ENCODE peak calls at places on chromosomes 16 and 17, in ten cellular contexts. E is pancreas, R is A549, W is cardiac fibroblast, C is Peyer's patch, D is heart right ventricle, G is upper lobe of left lung, I is tibial artery, N is choroid plexus epithelial cell, L is psoas muscle. X is an unnamed sample.

GRCh38 chr16:10308305-10309193 is 77.3 kb upstream of the ATF7IP2 start:
- DNase-seq in E (no peak), R (no peak), W (no peak), C (no peak), D (no peak), G (no peak), I (no peak), N (no peak), L (no peak), X (peak)

GRCh38 chr17:46870116-46870803 is 18.9 kb downstream of the WNT9B start:
- DNase-seq in E (peak), R (no peak), W (no peak), C (peak), D (no peak), G (no peak), I (no peak), N (no peak), L (no peak), X (no peak)

GRCh38 chr16:74034862-74035261 is 261.8 kb upstream of the PSMD7 start:
- DNase-seq in E (no peak), R (peak), W (peak), C (no peak), D (no peak), G (no peak), I (no peak), N (peak), L (no peak), X (peak)

GRCh38 chr17:20266806-20267458 is 200.4 kb downstream of the LGALS9B start:
- DNase-seq in E (no peak), R (no peak), W (peak), C (no peak), D (no peak), G (peak), I (no peak), N (peak), L (no peak), X (no peak)

GRCh38 chr17:49217651-49218413 is 7.3 kb downstream of the ABI3 start:
- DNase-seq in E (peak), R (no peak), W (no peak), C (peak), D (peak), G (peak), I (peak), N (no peak), L (peak), X (peak)

GRCh38 chr16:56242740-56243139 is 51.5 kb downstream of the GNAO1 start:
- DNase-seq in E (no peak), R (no peak), W (no peak), C (no peak), D (no peak), G (no peak), I (peak), N (no peak), L (no peak), X (no peak)

GRCh38 chr16:75064403-75065148 is 52.0 kb downstream of the LDHD start:
- DNase-seq in E (no peak), R (no peak), W (no peak), C (peak), D (no peak), G (no peak), I (no peak), N (no peak), L (no peak), X (no peak)

GRCh38 chr16:48911700-48912099 is 301.7 kb upstream of the N4BP1 start:
- DNase-seq in E (no peak), R (no peak), W (no peak), C (no peak), D (no peak), G (no peak), I (no peak), N (no peak), L (no peak), X (no peak)

GRCh38 chr17:40960144-40960543 is 6.6 kb downstream of the KRT39 start:
- DNase-seq in E (no peak), R (no peak), W (peak), C (no peak), D (no peak), G (no peak), I (no peak), N (no peak), L (no peak), X (no peak)

GRCh38 chr17:63645775-63646491 is 23.7 kb downstream of the MAP3K3 start:
- DNase-seq in E (no peak), R (no peak), W (no peak), C (no peak), D (no peak), G (no peak), I (no peak), N (no peak), L (no peak), X (no peak)

GRCh38 chr17:28041844-28042656 is 427 bp upstream of the NLK start:
- DNase-seq in E (no peak), R (peak), W (no peak), C (no peak), D (no peak), G (no peak), I (no peak), N (no peak), L (no peak), X (no peak)

GRCh38 chr17:81010935-81011334 is 19.3 kb downstream of the CHMP6 start:
- DNase-seq in E (no peak), R (no peak), W (no peak), C (no peak), D (no peak), G (no peak), I (no peak), N (no peak), L (no peak), X (no peak)

GRCh38 chr16:85465328-85466307 is 147.5 kb upstream of the GSE1 start:
- DNase-seq in E (no peak), R (no peak), W (peak), C (no peak), D (peak), G (no peak), I (no peak), N (no peak), L (peak), X (no peak)

GRCh38 chr17:37570527-37571093 is 38.6 kb downstream of the SYNRG start:
- DNase-seq in E (peak), R (peak), W (peak), C (no peak), D (peak), G (no peak), I (no peak), N (peak), L (no peak), X (peak)

GRCh38 chr17:75124041-75124818 is 7.3 kb downstream of the NT5C start:
- DNase-seq in E (peak), R (peak), W (peak), C (peak), D (peak), G (peak), I (peak), N (peak), L (peak), X (no peak)

GRCh38 chr17:17403899-17404576 is 72.8 kb upstream of the MED9 start:
- DNase-seq in E (no peak), R (no peak), W (no peak), C (peak), D (no peak), G (peak), I (no peak), N (no peak), L (peak), X (no peak)

GRCh38 chr17:51322390-51323029 is 62.2 kb downstream of the UTP18 start:
- DNase-seq in E (no peak), R (peak), W (peak), C (no peak), D (no peak), G (no peak), I (no peak), N (peak), L (no peak), X (peak)

GRCh38 chr17:62140376-62140775 is 75.3 kb upstream of the MED13 start:
- DNase-seq in E (no peak), R (no peak), W (no peak), C (no peak), D (no peak), G (peak), I (no peak), N (no peak), L (no peak), X (no peak)

GRCh38 chr16:72728516-72728915 is 319.4 kb downstream of the ZFHX3 start:
- DNase-seq in E (no peak), R (no peak), W (no peak), C (no peak), D (no peak), G (peak), I (no peak), N (no peak), L (no peak), X (no peak)

GRCh38 chr17:80789356-80789902 is 202.2 kb upstream of the CHMP6 start:
- DNase-seq in E (no peak), R (peak), W (peak), C (no peak), D (no peak), G (no peak), I (peak), N (peak), L (no peak), X (peak)

GRCh38 chr17:45648642-45649041 is 135.5 kb upstream of the CRHR1 start:
- DNase-seq in E (no peak), R (no peak), W (no peak), C (no peak), D (no peak), G (no peak), I (no peak), N (no peak), L (no peak), X (no peak)

GRCh38 chr16:5007256-5007655 is 26.5 kb downstream of the NAGPA start:
- DNase-seq in E (no peak), R (no peak), W (no peak), C (no peak), D (no peak), G (no peak), I (no peak), N (no peak), L (no peak), X (no peak)

GRCh38 chr17:38874505-38875419 is 4.9 kb downstream of the LASP1 start:
- DNase-seq in E (no peak), R (no peak), W (no peak), C (no peak), D (no peak), G (no peak), I (peak), N (peak), L (no peak), X (no peak)
- TF ChIP-seq CTCF in E (no peak), R (no peak), W (no peak), C (no peak), D (no peak), G (no peak), I (no peak), N (no peak), L (no peak), X (no peak)

GRCh38 chr17:77329741-77330531 is 189.2 kb downstream of the SEC14L1 start:
- DNase-seq in E (no peak), R (no peak), W (no peak), C (peak), D (no peak), G (no peak), I (peak), N (no peak), L (peak), X (no peak)

GRCh38 chr17:77330602-77331081 is 189.9 kb downstream of the SEC14L1 start:
- DNase-seq in E (no peak), R (no peak), W (no peak), C (peak), D (no peak), G (no peak), I (peak), N (no peak), L (no peak), X (no peak)

GRCh38 chr17:77332981-77333685 is 192.4 kb downstream of the SEC14L1 start:
- DNase-seq in E (no peak), R (no peak), W (peak), C (peak), D (no peak), G (no peak), I (peak), N (peak), L (no peak), X (no peak)

GRCh38 chr17:77331161-77331864 is 190.5 kb downstream of the SEC14L1 start:
- DNase-seq in E (peak), R (peak), W (peak), C (peak), D (peak), G (peak), I (peak), N (peak), L (peak), X (peak)

DNA sequence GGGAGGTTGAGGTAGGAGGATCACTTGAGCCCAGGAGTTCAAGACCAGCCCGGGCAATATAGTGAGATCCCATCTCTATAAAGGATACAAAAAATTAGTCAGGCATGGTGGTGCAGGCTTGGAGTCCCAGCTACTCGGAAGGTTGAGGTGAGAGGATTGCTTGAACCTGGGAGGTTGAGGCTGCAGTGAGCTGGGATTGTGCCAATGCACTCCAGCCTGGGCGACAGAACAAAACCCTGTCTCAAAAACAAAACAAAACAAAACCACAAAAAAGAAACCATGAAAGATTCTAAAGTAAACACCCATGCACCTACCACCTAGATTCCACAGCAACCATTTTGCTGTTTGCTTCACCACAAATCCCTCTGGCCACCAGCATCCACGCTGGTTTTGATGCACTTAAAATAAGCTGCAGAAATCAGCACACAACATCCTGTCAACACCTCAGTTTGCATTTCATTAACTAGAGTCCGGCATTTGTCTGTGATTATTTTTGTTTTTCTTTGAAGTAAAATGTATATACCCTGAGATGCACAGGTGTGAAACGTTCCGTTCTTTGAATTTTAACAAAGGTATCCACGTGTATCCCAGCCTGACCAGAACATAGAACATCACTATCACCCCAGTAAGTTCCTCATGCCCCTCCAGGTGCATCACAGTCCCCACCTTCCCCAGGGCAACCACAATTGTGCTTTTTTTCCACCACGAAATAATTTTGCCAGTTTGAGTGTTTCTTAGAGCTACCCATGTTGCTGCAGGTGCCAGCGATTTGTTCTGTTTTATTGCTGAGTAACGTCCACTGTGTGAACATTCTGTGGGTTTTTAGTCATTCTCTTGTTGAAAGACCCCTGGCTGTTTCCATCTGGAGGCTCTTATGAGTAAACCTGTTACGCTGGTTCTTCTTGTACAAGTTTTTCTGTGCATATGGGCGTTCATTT is 191.5 kb downstream of the SEC14L1 start:
- DNase-seq in E (no peak), R (no peak), W (peak), C (peak), D (no peak), G (no peak), I (peak), N (peak), L (no peak), X (peak)
- H3K4me3 ChIP-seq in E (no peak), R (no peak), W (no peak), C (peak), D (no peak), G (no peak), I (no peak), N (no peak), L (no peak), X (peak)

GRCh38 chr17:7029096-7029495 is 6.2 kb downstream of the BCL6B start:
- DNase-seq in E (no peak), R (no peak), W (no peak), C (no peak), D (no peak), G (no peak), I (no peak), N (no peak), L (no peak), X (no peak)
- TF ChIP-seq CTCF in E (no peak), R (no peak), W (no peak), C (no peak), D (no peak), G (no peak), I (no peak), N (no peak), L (no peak), X (no peak)

GRCh38 chr17:78267257-78268073 is 36.0 kb downstream of the TMEM235 start:
- DNase-seq in E (no peak), R (no peak), W (no peak), C (no peak), D (no peak), G (peak), I (no peak), N (no peak), L (no peak), X (no peak)
- H3K4me3 ChIP-seq in E (no peak), R (no peak), W (no peak), C (no peak), D (no peak), G (no peak), I (no peak), N (no peak), L (no peak), X (no peak)

GRCh38 chr16:70679653-70680494 is 6.0 kb downstream of the MTSS2 start:
- DNase-seq in E (no peak), R (peak), W (no peak), C (no peak), D (peak), G (peak), I (no peak), N (no peak), L (peak), X (no peak)
- TF ChIP-seq CTCF in E (no peak), R (peak), W (peak), C (peak), D (peak), G (peak), I (peak), N (peak), L (peak), X (peak)

DNA sequence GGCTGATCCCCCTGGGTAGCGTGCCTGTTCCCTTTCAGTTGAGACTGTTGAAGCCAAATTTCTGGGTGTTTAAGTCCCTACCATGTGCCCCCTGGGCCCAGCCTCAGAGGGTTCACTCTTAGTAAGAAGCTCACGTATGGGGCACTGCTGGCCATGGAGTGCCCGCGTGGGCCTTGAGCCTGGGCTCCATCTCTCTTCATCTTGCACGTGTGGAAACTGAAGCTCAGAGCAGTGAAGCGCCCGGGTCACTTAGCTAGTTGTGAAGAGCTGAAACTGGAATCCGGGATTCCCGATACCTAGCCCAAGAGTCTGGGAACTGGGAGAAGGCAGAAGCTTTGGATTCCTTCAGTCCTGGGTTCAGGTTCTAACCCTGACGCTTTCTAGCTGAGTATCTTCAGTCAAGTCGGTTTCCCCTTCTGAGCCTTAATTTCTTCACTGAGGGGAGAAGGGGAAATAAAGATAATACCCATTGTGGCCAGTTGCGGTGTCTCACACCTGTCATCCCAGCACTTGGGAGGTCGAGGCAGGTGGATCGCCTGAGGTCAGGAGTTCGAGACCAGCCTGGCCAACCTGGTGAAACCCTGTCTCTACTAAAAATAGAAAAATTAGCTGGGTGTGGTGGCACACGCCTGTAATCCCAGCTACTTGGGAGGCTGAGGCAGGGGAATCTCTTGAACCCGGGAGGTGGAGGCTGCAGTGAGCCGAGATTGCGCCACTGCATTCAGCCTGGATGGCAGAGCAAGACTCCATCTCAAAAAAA is 103.9 kb downstream of the OR1D5 start:
- DNase-seq in E (peak), R (no peak), W (no peak), C (no peak), D (no peak), G (no peak), I (no peak), N (no peak), L (no peak), X (no peak)
- H3K4me3 ChIP-seq in E (no peak), R (no peak), W (no peak), C (no peak), D (no peak), G (no peak), I (no peak), N (no peak), L (no peak), X (no peak)

DNA sequence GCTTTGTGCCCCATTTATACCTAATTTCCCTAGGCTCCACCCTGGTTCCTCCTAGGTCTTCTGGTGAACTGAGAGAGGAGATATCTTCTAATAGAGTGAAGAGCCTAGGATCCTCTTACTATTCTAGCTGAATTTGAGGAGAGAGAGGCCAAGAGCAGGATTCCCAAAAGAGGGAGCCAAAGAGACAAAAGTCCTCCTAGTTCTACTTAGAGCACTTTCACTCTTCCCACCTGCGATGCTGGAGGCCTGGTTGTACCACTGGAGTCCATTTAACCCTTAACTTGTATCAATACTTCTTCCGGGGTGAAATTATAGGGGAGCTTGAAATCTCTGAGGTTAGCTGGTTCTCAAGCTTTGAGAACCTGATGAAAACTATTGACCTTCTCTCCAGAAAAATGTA is 3.4 kb upstream of the SSH2 start:
- DNase-seq in E (no peak), R (no peak), W (peak), C (no peak), D (no peak), G (no peak), I (no peak), N (peak), L (no peak), X (no peak)
- TF ChIP-seq CTCF in E (no peak), R (peak), W (peak), C (no peak), D (no peak), G (no peak), I (no peak), N (peak), L (no peak), X (no peak)

GRCh38 chr17:44121206-44121605 is 2.2 kb downstream of the HDAC5 start:
- DNase-seq in E (no peak), R (no peak), W (no peak), C (no peak), D (no peak), G (no peak), I (no peak), N (no peak), L (no peak), X (no peak)
- H3K4me3 ChIP-seq in E (no peak), R (no peak), W (no peak), C (no peak), D (peak), G (no peak), I (peak), N (no peak), L (peak), X (no peak)

DNA sequence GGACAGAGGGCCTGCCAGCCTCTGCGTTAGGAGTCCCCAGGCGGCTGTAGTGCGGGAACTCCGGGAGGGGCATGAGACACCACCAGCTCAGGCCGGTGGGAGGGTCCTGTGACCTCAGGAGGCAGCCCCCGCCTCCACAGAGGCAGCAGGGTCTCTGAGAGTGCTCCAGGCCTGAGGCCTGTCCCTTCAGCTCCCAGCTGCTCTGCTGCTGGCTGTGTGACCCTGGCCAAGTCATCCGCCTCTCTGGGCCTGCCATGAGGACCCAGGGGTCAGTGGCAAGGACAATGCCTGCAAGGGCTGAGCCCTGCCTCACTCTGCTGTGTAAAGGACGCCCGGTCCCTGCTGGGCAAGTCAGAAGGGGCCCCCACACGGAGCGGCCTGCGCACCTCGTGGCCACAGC is 27.1 kb upstream of the ZFPM1 start:
- DNase-seq in E (no peak), R (no peak), W (no peak), C (no peak), D (no peak), G (peak), I (no peak), N (no peak), L (no peak), X (no peak)
- TF ChIP-seq CTCF in E (no peak), R (no peak), W (no peak), C (no peak), D (no peak), G (no peak), I (no peak), N (no peak), L (no peak), X (no peak)